ENCODE peak calls at places on chromosomes 2 and 18, in four cellular contexts. C, Y, E and J are unnamed samples.

GRCh38 chr2:36530178-36530982 is 67.6 kb downstream of the FEZ2 start:
- DNase-seq in C (no peak), Y (no peak), E (no peak), J (no peak)

GRCh38 chr2:230758566-230759480 is 46.2 kb downstream of the CAB39 start:
- DNase-seq in C (no peak), Y (no peak), E (no peak), J (no peak)

GRCh38 chr2:229719926-229720652 is 5.7 kb upstream of the DNER start:
- DNase-seq in C (no peak), Y (no peak), E (no peak), J (no peak)

GRCh38 chr2:220219371-220219770 is 591.9 kb downstream of the SLC4A3 start:
- DNase-seq in C (no peak), Y (no peak), E (no peak), J (no peak)

GRCh38 chr2:156908825-156909224 is 348.7 kb upstream of the GALNT5 start:
- DNase-seq in C (no peak), Y (no peak), E (no peak), J (no peak)

GRCh38 chr2:165697727-165698620 is 96.1 kb downstream of the GALNT3 start:
- DNase-seq in C (no peak), Y (no peak), E (no peak), J (no peak)

GRCh38 chr18:76426738-76427305 is 68.2 kb downstream of the ZNF516 start:
- DNase-seq in C (peak; percentile 58), Y (peak; percentile 76), E (no peak), J (no peak)

GRCh38 chr2:192201116-192201515 is 6.4 kb upstream of the TMEFF2 start:
- DNase-seq in C (no peak), Y (no peak), E (no peak), J (no peak)

GRCh38 chr2:149225446-149225845 is 104.9 kb upstream of the LYPD6 start:
- DNase-seq in C (no peak), Y (no peak), E (no peak), J (no peak)

GRCh38 chr18:37270046-37270665 is 295.4 kb downstream of the CELF4 start:
- DNase-seq in C (peak; percentile 25), Y (no peak), E (peak; percentile 38), J (peak; percentile 66)

GRCh38 chr18:25459814-25460213 is 107.8 kb upstream of the ZNF521 start:
- DNase-seq in C (no peak), Y (no peak), E (no peak), J (no peak)

GRCh38 chr2:62577994-62578836 is 72.2 kb upstream of the TMEM17 start:
- DNase-seq in C (no peak), Y (no peak), E (no peak), J (no peak)

GRCh38 chr2:7057865-7058400 is 140.7 kb downstream of the RNF144A start:
- DNase-seq in C (no peak), Y (no peak), E (no peak), J (no peak)

GRCh38 chr2:33619028-33619427 is 19.9 kb upstream of the FAM98A start:
- DNase-seq in C (no peak), Y (no peak), E (no peak), J (no peak)

GRCh38 chr2:215361211-215361875 is 49.5 kb downstream of the ATIC start:
- DNase-seq in C (no peak), Y (no peak), E (no peak), J (no peak)

GRCh38 chr18:54878057-54878661 is 49.9 kb downstream of the RAB27B start:
- DNase-seq in C (no peak), Y (no peak), E (no peak), J (no peak)

GRCh38 chr2:127737892-127738291 is 36.6 kb downstream of the SFT2D3 start:
- DNase-seq in C (no peak), Y (no peak), E (no peak), J (no peak)

GRCh38 chr18:58321986-58322385 is 278.0 kb downstream of the NEDD4L start:
- DNase-seq in C (no peak), Y (no peak), E (peak; percentile 66), J (peak; percentile 80)

GRCh38 chr2:9317559-9317958 is 105.8 kb downstream of the ITGB1BP1 start:
- DNase-seq in C (no peak), Y (no peak), E (no peak), J (no peak)

GRCh38 chr2:14632133-14632936 is at the start of gene LRATD1:
- DNase-seq in C (peak; percentile 92), Y (peak; percentile 73), E (peak; percentile 78), J (peak; percentile 93)

GRCh38 chr18:3441290-3441689 is 8.7 kb upstream of the TGIF1 start:
- DNase-seq in C (no peak), Y (no peak), E (no peak), J (peak; percentile 49)
- H3K4me3 ChIP-seq in C (no peak overlapping the region), Y (no peak overlapping the region), E (no peak overlapping the region), J (no peak overlapping the region)

GRCh38 chr2:219205165-219205538 is 1.4 kb upstream of the ZFAND2B start:
- DNase-seq in C (no peak), Y (peak; percentile 19), E (no peak), J (no peak)

GRCh38 chr2:219207884-219208740 is 1.5 kb downstream of the ZFAND2B start:
- DNase-seq in C (peak; percentile 47), Y (peak; percentile 71), E (no peak), J (no peak)

GRCh38 chr2:219207254-219207883 is 787 bp downstream of the ZFAND2B start:
- DNase-seq in C (no peak), Y (peak; percentile 77), E (no peak), J (no peak)

GRCh38 chr2:219205981-219206441 is 571 bp upstream of the ZFAND2B start:
- DNase-seq in C (no peak), Y (no peak), E (no peak), J (no peak)

GRCh38 chr2:219206442-219207253 is at the start of gene ZFAND2B:
- DNase-seq in C (peak; percentile 95), Y (peak; percentile 99), E (peak; percentile 96), J (peak; percentile 98)
- TF ChIP-seq POLR2A in C (peak; percentile 96), Y (peak; percentile 92), E (peak; percentile 55), J (peak; percentile 94)

DNA sequence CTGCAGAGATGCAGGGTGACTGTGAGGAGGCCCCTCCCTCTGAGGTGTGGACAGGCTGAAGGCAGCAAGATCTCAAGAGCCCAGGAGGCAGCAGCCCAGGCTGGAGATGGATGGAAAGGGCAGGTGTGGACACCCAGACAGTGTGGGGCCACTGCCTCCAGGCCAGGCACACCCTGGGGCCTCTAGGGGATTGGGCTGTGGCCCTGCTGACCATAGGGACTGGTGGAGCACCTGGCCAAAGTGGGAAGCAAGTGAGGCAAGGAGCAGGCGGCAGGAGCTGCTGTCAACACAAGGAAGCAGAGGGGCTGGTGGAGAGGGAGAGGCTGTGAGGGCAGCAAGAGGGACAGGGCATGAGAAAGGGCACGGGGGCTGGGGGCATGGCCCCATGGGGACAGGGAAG is 10.8 kb downstream of the SNED1 start:
- DNase-seq in C (no peak), Y (no peak), E (no peak), J (no peak)
- H3K27ac ChIP-seq in C (peak overlapping the region; percentile 77), Y (peak overlapping the region; percentile 53), E (peak overlapping the region; percentile 61), J (peak overlapping the region; percentile 44)

DNA sequence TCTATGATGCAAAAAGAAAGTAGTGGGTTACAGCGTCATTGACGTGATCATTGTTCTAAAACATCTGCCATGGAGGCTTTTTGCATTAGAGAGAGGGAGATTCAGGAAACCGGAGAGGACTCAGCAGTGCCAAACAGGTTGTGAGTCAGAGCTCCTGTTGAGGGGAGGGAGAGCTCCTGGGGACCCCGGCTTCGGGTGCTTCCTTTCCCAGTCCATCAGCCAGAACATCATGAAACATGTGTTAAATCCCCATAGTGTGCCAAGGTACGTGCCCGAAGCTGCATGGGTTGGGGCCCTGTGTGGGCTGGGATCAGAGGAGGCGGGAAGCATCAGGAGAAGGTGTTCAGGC is 793 bp upstream of the CYRIA start:
- DNase-seq in C (no peak), Y (no peak), E (peak; percentile 49), J (no peak)
- H3K4me3 ChIP-seq in C (no peak overlapping the region), Y (no peak overlapping the region), E (no peak overlapping the region), J (no peak overlapping the region)

GRCh38 chr2:13522917-13523821 is 806.4 kb downstream of the TRIB2 start:
- DNase-seq in C (peak; percentile 66), Y (no peak), E (peak; percentile 28), J (peak; percentile 89)
- TF ChIP-seq POLR2A in C (no peak), Y (no peak), E (no peak), J (peak; percentile 85)

GRCh38 chr2:200765995-200766660 is 45.6 kb upstream of the BZW1 start:
- DNase-seq in C (no peak), Y (no peak), E (no peak), J (no peak)
- H3K27ac ChIP-seq in C (no peak overlapping the region), Y (no peak overlapping the region), E (peak overlapping the region; percentile 2), J (no peak overlapping the region)

DNA sequence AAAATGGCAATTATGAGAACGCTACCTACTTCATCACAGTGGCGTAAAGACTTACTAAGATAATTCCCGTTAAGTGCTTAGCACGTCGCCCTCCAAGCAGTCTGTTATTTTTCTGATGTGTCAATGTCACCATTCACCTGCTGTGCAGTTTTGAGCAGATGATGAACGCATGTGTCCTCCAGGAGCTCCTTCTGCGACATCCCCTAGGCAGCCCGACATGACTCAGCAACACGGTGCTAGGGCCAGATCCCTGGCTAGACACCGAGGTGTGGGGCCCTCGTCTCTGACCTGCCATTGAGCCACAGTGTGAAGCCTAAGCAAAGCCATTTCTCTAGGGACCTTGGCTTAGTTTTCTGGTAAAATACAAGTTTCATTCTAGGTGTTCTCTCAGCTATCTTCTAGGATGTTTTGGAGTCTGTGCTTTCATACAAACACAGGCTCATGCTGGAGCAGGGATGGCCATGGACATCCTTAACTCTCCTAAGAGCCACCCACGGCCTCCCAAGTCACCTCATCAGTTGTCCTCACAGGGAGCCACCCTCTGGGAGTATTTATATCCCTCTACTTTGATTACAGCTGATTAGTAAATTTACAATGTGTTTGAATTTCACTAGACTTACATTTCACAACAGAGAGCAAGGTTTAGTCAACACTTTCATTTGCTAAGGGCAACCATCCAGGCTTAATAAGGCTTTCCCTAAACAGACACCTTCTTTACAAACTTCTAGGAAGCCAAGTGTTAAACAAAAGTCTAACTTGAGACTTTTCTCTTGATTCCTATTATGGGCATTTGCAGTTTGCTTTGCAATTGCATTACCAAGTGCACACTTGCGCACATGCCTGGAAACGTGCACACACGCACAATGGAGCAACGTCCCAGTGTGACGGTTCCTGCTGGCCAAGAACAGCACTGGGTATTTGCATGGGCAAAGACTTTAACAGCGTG is 376.8 kb upstream of the ID2 start:
- DNase-seq in C (no peak), Y (no peak), E (no peak), J (no peak)
- H3K4me3 ChIP-seq in C (no peak overlapping the region), Y (no peak overlapping the region), E (no peak overlapping the region), J (no peak overlapping the region)